ENCODE peak calls at places on chromosomes 13 and 19, in seven cellular contexts. U is smooth muscle cell of the brain vasculature, P is kidney tubule cell, H is HT1080, S is heart left ventricle, E is progenitor cell of endocrine pancreas, B is AG04450. M is an unnamed sample.

GRCh38 chr19:7373862-7374261 is 25.1 kb downstream of the ARHGEF18 start:
- DNase-seq in U (no peak), P (peak), H (peak), S (no peak), E (no peak), B (no peak), M (no peak)

GRCh38 chr13:100024023-100024422 is 42.4 kb downstream of the ZIC2 start:
- DNase-seq in U (no peak), P (no peak), H (no peak), S (no peak), E (no peak), B (no peak), M (no peak)

GRCh38 chr19:38665950-38666661 is 18.7 kb downstream of the ACTN4 start:
- DNase-seq in U (no peak), P (peak), H (no peak), S (peak), E (no peak), B (no peak), M (no peak)

GRCh38 chr13:27830010-27830409 is 37.7 kb downstream of the GSX1 start:
- DNase-seq in U (no peak), P (peak), H (peak), S (peak), E (peak), B (no peak), M (no peak)

GRCh38 chr19:51572908-51573307 is 1.8 kb downstream of the ZNF175 start:
- DNase-seq in U (no peak), P (peak), H (peak), S (no peak), E (no peak), B (peak), M (no peak)

GRCh38 chr19:30204721-30205120 is 167.5 kb upstream of the ZNF536 start:
- DNase-seq in U (no peak), P (no peak), H (no peak), S (no peak), E (no peak), B (no peak), M (peak)

GRCh38 chr13:25329706-25330105 is 28.3 kb downstream of the NUP58 start:
- DNase-seq in U (no peak), P (peak), H (peak), S (no peak), E (no peak), B (no peak), M (no peak)

GRCh38 chr19:46967578-46968018 is 52.0 kb upstream of the NPAS1 start:
- DNase-seq in U (no peak), P (peak), H (no peak), S (peak), E (no peak), B (no peak), M (no peak)

GRCh38 chr19:34960103-34960805 is 3.8 kb downstream of the ZNF792 start:
- DNase-seq in U (no peak), P (peak), H (peak), S (no peak), E (no peak), B (peak), M (no peak)

GRCh38 chr13:113661506-113661905 is 3.5 kb upstream of the ATP4B start:
- DNase-seq in U (no peak), P (no peak), H (no peak), S (no peak), E (no peak), B (no peak), M (no peak)

M was measured in esophagus muscularis mucosa.